ENCODE peak calls at places on chromosome 4, in five cellular contexts. D is neural progenitor cell, U is foreskin keratinocyte, Z is uterus, X is Peyer's patch. K is an unnamed sample.

GRCh38 chr4:107823870-107824366 is 814 bp upstream of the SGMS2 start:
- DNase-seq in Z (no peak), D (no peak), X (no peak), U (no peak), K (no peak)

GRCh38 chr4:120731561-120731960 is 191.0 kb downstream of the PRDM5 start:
- DNase-seq in X (no peak), D (no peak), Z (no peak), U (no peak), K (no peak)

GRCh38 chr4:152620915-152621314 is 58.9 kb downstream of the TMEM154 start:
- DNase-seq in U (peak; percentile 35), D (no peak), Z (no peak), X (no peak), K (no peak)

GRCh38 chr4:91502365-91502764 is 801.4 kb upstream of the GRID2 start:
- DNase-seq in X (no peak), U (peak; percentile 39), D (peak; percentile 44), Z (no peak), K (no peak)

GRCh38 chr4:105548483-105548882 is 3.9 kb upstream of the ARHGEF38 start:
- DNase-seq in D (peak; percentile 8), U (peak; percentile 82), Z (no peak), X (no peak), K (no peak)

GRCh38 chr4:183147191-183147590 is 48.1 kb downstream of the WWC2 start:
- DNase-seq in D (no peak), Z (no peak), U (peak; percentile 55), X (no peak), K (no peak)

GRCh38 chr4:144754562-144755410 is 108.8 kb downstream of the HHIP start:
- DNase-seq in U (peak; percentile 49), Z (no peak), X (no peak), D (peak; percentile 31), K (no peak)

GRCh38 chr4:26126135-26126718 is 194.6 kb upstream of the RBPJ start:
- DNase-seq in D (no peak), X (no peak), U (no peak), Z (no peak), K (no peak)

GRCh38 chr4:115278830-115279229 is 165.4 kb upstream of the NDST4 start:
- DNase-seq in U (no peak), X (no peak), D (no peak), Z (no peak), K (no peak)

GRCh38 chr4:114103908-114104307 is 124.5 kb upstream of the ARSJ start:
- DNase-seq in U (no peak), Z (no peak), D (no peak), X (no peak), K (no peak)

GRCh38 chr4:81826336-81826735 is 354.6 kb upstream of the RASGEF1B start:
- DNase-seq in Z (no peak), X (no peak), U (no peak), D (no peak), K (no peak)

GRCh38 chr4:81826817-81827424 is 355.2 kb upstream of the RASGEF1B start:
- DNase-seq in U (no peak), X (no peak), D (no peak), Z (no peak), K (no peak)

GRCh38 chr4:81827568-81828202 is 356.0 kb upstream of the RASGEF1B start:
- DNase-seq in Z (no peak), D (no peak), U (no peak), X (no peak), K (no peak)

GRCh38 chr4:81833596-81833995 is 361.9 kb upstream of the RASGEF1B start:
- DNase-seq in U (no peak), X (no peak), D (peak; percentile 26), Z (no peak), K (no peak)

GRCh38 chr4:81828991-81829390 is 357.3 kb upstream of the RASGEF1B start:
- DNase-seq in X (no peak), Z (no peak), U (no peak), D (no peak), K (peak; percentile 16)
- H3K27ac ChIP-seq in X (no peak overlapping the region), Z (no peak overlapping the region), U (no peak overlapping the region), D (no peak overlapping the region), K (no peak overlapping the region)

GRCh38 chr4:80268936-80269335 is 2.5 kb downstream of the FGF5 start:
- DNase-seq in X (no peak), Z (no peak), U (no peak), D (no peak), K (no peak)
- H3K27me3 ChIP-seq in X (peaks cover 25% of the 10 kb centered on the region), Z (no peaks in the 10 kb centered on the region), U (peaks cover 19% of the 10 kb centered on the region), D (peaks cover 100% of the 10 kb centered on the region), K (peaks cover 7% of the 10 kb centered on the region)

GRCh38 chr4:89899854-89900253 is 5.2 kb downstream of the MMRN1 start:
- DNase-seq in D (no peak), Z (no peak), U (no peak), X (no peak), K (no peak)

GRCh38 chr4:89899157-89899556 is 4.5 kb downstream of the MMRN1 start:
- DNase-seq in D (no peak), X (no peak), U (no peak), Z (no peak), K (no peak)

GRCh38 chr4:89897867-89898266 is 3.2 kb downstream of the MMRN1 start:
- DNase-seq in D (peak; percentile 26), Z (no peak), X (no peak), U (no peak), K (no peak)

GRCh38 chr4:89898304-89898716 is 3.7 kb downstream of the MMRN1 start:
- DNase-seq in Z (peak; percentile 30), U (no peak), D (peak; percentile 55), X (peak; percentile 59), K (peak; percentile 95)

DNA sequence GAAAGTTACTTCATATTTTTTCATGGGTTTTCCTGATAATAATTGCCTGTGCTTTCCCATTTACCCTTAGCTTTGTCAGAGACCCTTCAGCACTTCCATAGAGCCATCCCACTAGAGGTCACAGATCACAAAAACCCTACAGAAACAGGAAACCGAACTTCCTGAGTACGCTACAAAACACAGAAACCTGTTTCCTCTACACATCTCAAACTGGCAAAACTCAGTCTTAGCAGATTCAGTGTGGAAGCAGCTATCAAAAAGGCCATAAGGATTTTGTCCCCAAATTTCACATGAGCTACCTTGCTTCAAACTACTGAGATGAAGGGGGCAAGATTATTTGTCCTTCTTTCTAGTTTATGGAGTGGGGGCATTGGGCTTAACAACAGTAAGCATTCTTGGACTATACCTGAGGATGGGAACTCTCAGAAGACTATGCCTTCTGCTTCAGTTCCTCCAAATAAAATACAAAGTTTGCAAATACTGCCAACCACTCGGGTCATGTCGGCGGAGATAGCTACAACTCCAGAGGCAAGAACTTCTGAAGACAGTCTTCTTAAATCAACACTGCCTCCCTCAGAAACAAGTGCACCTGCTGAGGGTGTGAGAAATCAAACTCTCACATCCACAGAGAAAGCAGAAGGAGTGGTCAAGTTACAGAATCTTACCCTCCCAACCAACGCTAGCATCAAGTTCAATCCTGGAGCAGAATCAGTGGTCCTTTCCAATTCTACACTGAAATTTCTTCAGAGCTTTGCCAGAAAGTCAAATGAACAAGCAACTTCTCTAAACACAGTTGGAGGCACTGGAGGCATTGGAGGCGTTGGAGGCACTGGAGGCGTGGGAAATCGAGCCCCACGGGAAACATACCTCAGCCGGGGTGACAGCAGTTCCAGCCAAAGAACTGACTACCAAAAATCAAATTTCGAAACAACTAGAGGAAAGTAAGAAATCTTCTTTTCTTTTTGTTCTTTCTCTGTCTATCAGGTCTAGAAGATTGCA is at the start of gene MMRN1:
- DNase-seq in D (no peak), Z (no peak), X (no peak), U (no peak), K (no peak)
- H3K4me1 ChIP-seq in D (peaks cover 14% of the 10 kb centered on the region), Z (no peaks in the 10 kb centered on the region), X (no peaks in the 10 kb centered on the region), U (no peaks in the 10 kb centered on the region), K (no peaks in the 10 kb centered on the region)

GRCh38 chr4:157242871-157243270 is 22.3 kb downstream of the GRIA2 start:
- DNase-seq in Z (no peak), U (no peak), X (no peak), D (no peak), K (no peak)

GRCh38 chr4:157245351-157245750 is 24.8 kb downstream of the GRIA2 start:
- DNase-seq in X (no peak), Z (no peak), U (no peak), D (no peak), K (no peak)

GRCh38 chr4:157244348-157244747 is 23.8 kb downstream of the GRIA2 start:
- DNase-seq in D (no peak), U (no peak), Z (no peak), X (no peak), K (no peak)

DNA sequence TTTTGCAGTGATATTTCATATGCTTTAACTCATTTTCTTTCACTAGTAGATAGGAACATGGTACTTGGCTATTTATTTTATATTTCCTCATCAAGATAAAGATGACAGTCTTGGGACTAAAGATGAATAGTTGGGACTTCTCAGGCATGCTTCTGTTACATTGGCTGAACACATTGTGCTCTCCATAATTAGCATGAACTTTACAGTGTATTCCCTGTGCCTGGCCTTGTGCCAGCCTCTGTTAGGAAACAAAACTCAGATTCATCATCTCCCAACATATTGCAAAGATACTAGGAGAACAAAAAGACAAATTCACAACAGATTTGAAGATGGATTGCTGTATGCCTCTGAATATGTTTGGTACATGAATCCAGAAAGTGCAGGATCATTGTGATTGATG is 26.4 kb downstream of the GRIA2 start:
- DNase-seq in Z (peak; percentile 44), D (no peak), U (no peak), X (no peak), K (no peak)
- H3K27ac ChIP-seq in Z (no peak overlapping the region), D (no peak overlapping the region), U (no peak overlapping the region), X (no peak overlapping the region), K (no peak overlapping the region)

DNA sequence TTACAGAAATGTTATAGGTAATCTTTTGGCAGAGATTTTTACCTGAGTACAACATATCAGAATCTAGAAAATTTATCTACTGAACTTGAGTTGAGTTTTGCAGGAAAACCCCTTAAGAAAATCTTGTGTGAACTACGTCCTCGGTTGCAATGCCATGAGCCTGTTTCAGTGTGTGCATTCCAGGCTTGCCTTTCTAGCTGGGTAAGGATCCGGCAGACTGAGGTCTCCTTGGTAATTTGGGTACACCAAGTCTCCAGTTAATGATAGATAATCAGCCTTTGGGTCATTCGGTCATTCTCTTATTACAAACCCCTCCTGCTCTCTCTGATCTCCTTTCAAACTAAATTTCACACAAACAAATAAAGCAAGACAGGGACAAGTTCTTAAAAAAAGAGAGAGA is 5.9 kb upstream of the HAND2 start:
- DNase-seq in Z (no peak), X (no peak), D (no peak), U (no peak), K (no peak)
- H3K27me3 ChIP-seq in Z (no peaks in the 10 kb centered on the region), X (peaks cover 13% of the 10 kb centered on the region), D (peaks cover 100% of the 10 kb centered on the region), U (peaks cover 100% of the 10 kb centered on the region), K (peaks cover 46% of the 10 kb centered on the region)

GRCh38 chr4:86978709-86979108 is 43.9 kb downstream of the AFF1 start:
- DNase-seq in U (no peak), Z (no peak), X (no peak), D (no peak), K (no peak)
- H3K4me1 ChIP-seq in U (peaks cover 18% of the 10 kb centered on the region), Z (no peaks in the 10 kb centered on the region), X (peaks cover 5% of the 10 kb centered on the region), D (no peaks in the 10 kb centered on the region), K (peaks cover 1% of the 10 kb centered on the region)